ENCODE peak calls at places on chromosome 4, in nine cellular contexts. R is iPS DF 19.7; J is neural crest cell; H is foreskin keratinocyte; Z is Right ventricle myocardium inferior; L is NCI-H510A treated with DMSO at 0.1 percent for 48 hours; C is NCI-H1092 treated with DMSO at 0.1 percent for 48 hours; F is Kasumi-1; O is central memory CD8-positive, alpha-beta T cell. M is an unnamed sample.

GRCh38 chr4:174702974-174703478 is 126.0 kb downstream of the GLRA3 start:
- DNase-seq in H (no peak), R (no peak), F (no peak), L (no peak), J (no peak), Z (no peak), C (no peak), O (no peak), M (no peak)

GRCh38 chr4:158722917-158723793 is at the start of gene PPID:
- DNase-seq in O (peak), H (peak), L (peak), R (peak), Z (peak), C (peak), J (peak), F (peak), M (peak)

GRCh38 chr4:1722551-1723071 is 1.3 kb downstream of the TACC3 start:
- DNase-seq in Z (no peak), L (no peak), J (no peak), F (no peak), R (no peak), C (no peak), O (no peak), H (no peak), M (no peak)

GRCh38 chr4:77433102-77433733 is 172.4 kb upstream of the CXCL13 start:
- DNase-seq in R (peak), J (no peak), C (peak), O (no peak), Z (no peak), H (peak), F (peak), L (peak), M (peak)

GRCh38 chr4:186634591-186635128 is 79.3 kb upstream of the MTNR1A start:
- DNase-seq in C (no peak), Z (no peak), L (no peak), H (no peak), R (no peak), F (no peak), O (no peak), J (no peak), M (no peak)

GRCh38 chr4:186144596-186145569 is 40.4 kb downstream of the FAM149A start:
- DNase-seq in H (no peak), R (no peak), O (no peak), C (peak), F (no peak), J (peak), Z (peak), L (no peak), M (peak)

GRCh38 chr4:116233971-116234370 is 851.4 kb downstream of the TRAM1L1 start:
- DNase-seq in Z (no peak), R (no peak), J (no peak), F (no peak), L (no peak), H (no peak), C (no peak), O (no peak), M (no peak)

GRCh38 chr4:48110452-48110978 is 23.5 kb downstream of the TXK start:
- DNase-seq in O (no peak), R (no peak), L (no peak), C (no peak), J (no peak), H (no peak), F (no peak), Z (no peak), M (no peak)

GRCh38 chr4:7103599-7104365 is 35.9 kb upstream of the GRPEL1 start:
- DNase-seq in O (no peak), C (peak), L (no peak), Z (peak), H (no peak), J (peak), F (no peak), R (no peak), M (peak)

GRCh38 chr4:81527709-81528108 is 56.0 kb upstream of the RASGEF1B start:
- DNase-seq in L (no peak), J (no peak), R (no peak), O (no peak), C (no peak), Z (no peak), H (no peak), F (no peak), M (no peak)

GRCh38 chr4:680931-681645 is 6.7 kb downstream of the MYL5 start:
- DNase-seq in Z (peak), C (no peak), L (no peak), H (no peak), J (peak), O (peak), F (peak), R (no peak), M (no peak)

GRCh38 chr4:7753271-7753670 is 186.4 kb downstream of the AFAP1 start:
- DNase-seq in J (no peak), L (no peak), O (no peak), Z (no peak), R (no peak), H (peak), C (no peak), F (no peak), M (no peak)

GRCh38 chr4:135434936-135435335 is 1233.3 kb upstream of the PABPC4L start:
- DNase-seq in O (no peak), C (no peak), F (no peak), R (no peak), Z (no peak), H (peak), L (no peak), J (no peak), M (no peak)

GRCh38 chr4:8396762-8397406 is 43.6 kb downstream of the ACOX3 start:
- DNase-seq in F (no peak), Z (no peak), O (no peak), H (no peak), J (no peak), R (no peak), L (no peak), C (no peak), M (no peak)

GRCh38 chr4:120613778-120614177 is 308.7 kb downstream of the PRDM5 start:
- DNase-seq in J (no peak), R (no peak), H (no peak), L (no peak), Z (no peak), C (no peak), F (no peak), O (no peak), M (no peak)

GRCh38 chr4:121227254-121227867 is 63.2 kb upstream of the TNIP3 start:
- DNase-seq in J (no peak), C (no peak), O (no peak), L (no peak), R (no peak), F (peak), H (no peak), Z (no peak), M (no peak)

GRCh38 chr4:127355738-127356137 is 277.0 kb upstream of the INTU start:
- DNase-seq in H (no peak), L (no peak), R (no peak), F (no peak), C (no peak), Z (no peak), O (no peak), J (no peak), M (no peak)

GRCh38 chr4:98928131-98928504 is 815 bp downstream of the EIF4E start:
- DNase-seq in C (peak), F (peak), J (peak), L (peak), O (peak), H (peak), Z (peak), R (peak), M (peak)

GRCh38 chr4:187993827-187994226 is 1.7 kb upstream of the ZFP42 start:
- DNase-seq in Z (no peak), J (peak), L (no peak), O (no peak), R (no peak), C (no peak), H (no peak), F (peak), M (no peak)

GRCh38 chr4:161767116-161767515 is 396.7 kb downstream of the FSTL5 start:
- DNase-seq in F (no peak), H (peak), Z (no peak), O (no peak), L (no peak), R (no peak), C (no peak), J (no peak), M (no peak)

GRCh38 chr4:147056951-147057630 is 111.4 kb upstream of the TTC29 start:
- DNase-seq in R (no peak), Z (no peak), J (no peak), F (no peak), C (no peak), L (no peak), H (no peak), O (no peak), M (no peak)

GRCh38 chr4:8534129-8534528 is 46.1 kb upstream of the GPR78 start:
- DNase-seq in H (peak), J (no peak), R (peak), F (no peak), C (no peak), Z (no peak), L (no peak), O (no peak), M (no peak)

M was measured in head of caudate nucleus.